ENCODE peak calls at places on chromosomes 11 and 22, in four cellular contexts. M, J, H and T are unnamed samples.

GRCh38 chr11:1936781-1937615 is 10.1 kb upstream of the MRPL23 start:
- DNase-seq in M (no peak), J (peak), H (no peak), T (no peak)

GRCh38 chr11:94740975-94741707 is 27.0 kb upstream of the AMOTL1 start:
- DNase-seq in M (peak), J (peak), H (peak), T (peak)

GRCh38 chr11:107157146-107157808 is 139.0 kb upstream of the GUCY1A2 start:
- DNase-seq in M (no peak), J (no peak), H (no peak), T (no peak)

GRCh38 chr11:73114110-73114834 is 27.8 kb downstream of the FCHSD2 start:
- DNase-seq in M (peak), J (no peak), H (no peak), T (no peak)

GRCh38 chr22:42932857-42933782 is 76.0 kb upstream of the ARFGAP3 start:
- DNase-seq in M (no peak), J (no peak), H (no peak), T (no peak)

GRCh38 chr22:22085702-22086500 is 103.3 kb upstream of the TOP3B start:
- DNase-seq in M (no peak), J (peak), H (no peak), T (no peak)

GRCh38 chr22:30804626-30805025 is 110.0 kb downstream of the OSBP2 start:
- DNase-seq in M (no peak), J (no peak), H (no peak), T (no peak)

GRCh38 chr22:46105494-46106278 is 44.6 kb upstream of the PPARA start:
- DNase-seq in M (no peak), J (no peak), H (peak), T (peak)

GRCh38 chr11:49995559-49995958 is 13.2 kb upstream of the OR4C12 start:
- DNase-seq in M (peak), J (peak), H (peak), T (peak)

GRCh38 chr22:21677606-21678443 is 12.0 kb downstream of the PPIL2 start:
- DNase-seq in M (no peak), J (no peak), H (no peak), T (peak)

GRCh38 chr11:62137881-62138629 is 14.2 kb downstream of the INCENP start:
- DNase-seq in M (no peak), J (peak), H (no peak), T (no peak)

GRCh38 chr22:26398741-26399153 is 30.3 kb upstream of the ASPHD2 start:
- DNase-seq in M (peak), J (peak), H (peak), T (peak)

GRCh38 chr11:106160494-106160893 is 83.0 kb downstream of the AASDHPPT start:
- DNase-seq in M (no peak), J (no peak), H (no peak), T (no peak)

GRCh38 chr11:69052343-69053168 is 3.8 kb downstream of the TPCN2 start:
- DNase-seq in M (no peak), J (no peak), H (no peak), T (no peak)

GRCh38 chr22:16956290-16956689 is 51.7 kb downstream of the GAB4 start:
- DNase-seq in M (no peak), J (no peak), H (no peak), T (no peak)

GRCh38 chr22:41305646-41306045 is 4.3 kb downstream of the ZC3H7B start:
- DNase-seq in M (peak), J (no peak), H (peak), T (no peak)

GRCh38 chr11:8531312-8531711 is 62.7 kb downstream of the STK33 start:
- DNase-seq in M (no peak), J (peak), H (peak), T (peak)

GRCh38 chr11:86386791-86387190 is 12.1 kb downstream of the CCDC81 start:
- DNase-seq in M (no peak), J (no peak), H (peak), T (no peak)

GRCh38 chr11:86288776-86289507 is 13.1 kb upstream of the HIKESHI start:
- DNase-seq in M (no peak), J (no peak), H (no peak), T (no peak)

GRCh38 chr11:128361451-128362020 is 225.8 kb downstream of the ETS1 start:
- DNase-seq in M (no peak), J (no peak), H (peak), T (peak)

GRCh38 chr11:3989251-3989650 is 105.3 kb upstream of the RRM1 start:
- DNase-seq in M (no peak), J (no peak), H (peak), T (peak)

GRCh38 chr11:126547161-126547560 is 191.7 kb downstream of the ST3GAL4 start:
- DNase-seq in M (no peak), J (no peak), H (peak), T (no peak)

GRCh38 chr22:47591016-47591415 is 828.6 kb downstream of the TBC1D22A start:
- DNase-seq in M (no peak), J (no peak), H (no peak), T (no peak)

GRCh38 chr11:73252577-73253191 is 19.5 kb upstream of the P2RY6 start:
- DNase-seq in M (no peak), J (peak), H (no peak), T (no peak)

GRCh38 chr11:93370260-93370659 is 39.7 kb downstream of the DEUP1 start:
- DNase-seq in M (no peak), J (no peak), H (peak), T (no peak)

GRCh38 chr11:69524291-69524882 is 42.9 kb downstream of the LINC01488 start:
- DNase-seq in M (no peak), J (no peak), H (peak), T (no peak)

GRCh38 chr11:128226106-128226716 is 361.1 kb downstream of the ETS1 start:
- DNase-seq in M (no peak), J (no peak), H (no peak), T (no peak)

GRCh38 chr11:85628771-85629341 is 463 bp downstream of the TMEM126B start:
- DNase-seq in M (no peak), J (no peak), H (no peak), T (peak)

GRCh38 chr11:45259607-45260006 is 26.5 kb downstream of the SYT13 start:
- DNase-seq in M (peak), J (no peak), H (no peak), T (peak)

GRCh38 chr11:43359432-43359818 is 705 bp downstream of the TTC17 start:
- DNase-seq in M (peak), J (peak), H (peak), T (peak)

GRCh38 chr11:14445542-14446530 is 53.8 kb downstream of the COPB1 start:
- DNase-seq in M (no peak), J (no peak), H (peak), T (no peak)

GRCh38 chr11:120626791-120627190 is 115.2 kb downstream of the GRIK4 start:
- DNase-seq in M (no peak), J (no peak), H (no peak), T (no peak)
- H2AFZ ChIP-seq in M (no peak), J (no peak), H (no peak), T (no peak)

GRCh38 chr22:28978158-28978557 is 83.5 kb downstream of the C22orf31 start:
- DNase-seq in M (no peak), J (no peak), H (no peak), T (no peak)

GRCh38 chr22:28978863-28979799 is 82.5 kb downstream of the C22orf31 start:
- DNase-seq in M (no peak), J (no peak), H (no peak), T (no peak)

GRCh38 chr22:28976588-28976987 is 85.0 kb downstream of the C22orf31 start:
- DNase-seq in M (peak), J (no peak), H (peak), T (no peak)

GRCh38 chr22:28977481-28977971 is 84.1 kb downstream of the C22orf31 start:
- DNase-seq in M (no peak), J (no peak), H (peak), T (no peak)

GRCh38 chr22:28977050-28977449 is 84.6 kb downstream of the C22orf31 start:
- DNase-seq in M (no peak), J (no peak), H (no peak), T (no peak)
- H3K27ac ChIP-seq in M (no peak), J (peak), H (peak), T (peak)

GRCh38 chr11:121895919-121896318 is 220.1 kb downstream of the BLID start:
- DNase-seq in M (peak), J (no peak), H (peak), T (no peak)
- H2AFZ ChIP-seq in M (no peak), J (peak), H (no peak), T (no peak)

GRCh38 chr11:64989416-64989815 is 7.4 kb downstream of the BATF2 start:
- DNase-seq in M (no peak), J (no peak), H (no peak), T (no peak)
- H3K27ac ChIP-seq in M (no peak), J (no peak), H (no peak), T (no peak)

GRCh38 chr11:30818721-30819120 is 232.6 kb upstream of the MPPED2 start:
- DNase-seq in M (no peak), J (no peak), H (no peak), T (no peak)

GRCh38 chr11:30816959-30817880 is 231.1 kb upstream of the MPPED2 start:
- DNase-seq in M (no peak), J (no peak), H (no peak), T (no peak)

GRCh38 chr11:30821438-30821965 is 235.3 kb upstream of the MPPED2 start:
- DNase-seq in M (no peak), J (no peak), H (no peak), T (no peak)

GRCh38 chr11:30811226-30811625 is 225.1 kb upstream of the MPPED2 start:
- DNase-seq in M (no peak), J (no peak), H (no peak), T (no peak)

DNA sequence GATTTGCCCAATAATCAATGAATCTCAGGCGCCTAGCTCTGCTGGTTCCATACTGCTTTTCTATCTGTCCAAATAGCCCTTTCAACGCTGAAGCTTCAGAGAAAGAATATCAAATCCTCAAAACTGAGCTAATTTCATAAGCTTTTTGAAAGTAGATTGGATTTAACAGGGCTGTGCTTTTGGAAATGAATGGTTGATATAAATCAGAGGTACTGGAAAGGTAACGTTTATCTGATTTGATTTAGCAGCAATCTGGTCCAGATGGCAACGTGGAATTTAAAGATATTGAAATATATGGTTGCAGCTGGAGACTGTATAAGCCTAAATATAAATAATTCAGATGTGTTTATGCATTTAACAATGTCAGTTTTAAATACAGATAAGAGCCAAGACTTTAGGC is 229.5 kb upstream of the MPPED2 start:
- DNase-seq in M (no peak), J (no peak), H (no peak), T (no peak)
- H2AFZ ChIP-seq in M (no peak), J (no peak), H (no peak), T (no peak)